ENCODE peak calls at places on chromosomes 5 and 9, in six cellular contexts. X is Peyer's patch, J is epithelial cell of prostate, U is body of pancreas, O is sigmoid colon, E is brain microvascular endothelial cell. P is an unnamed sample.

GRCh38 chr9:24459898-24460297 is 85.8 kb downstream of the IZUMO3 start:
- DNase-seq in U (no peak), O (no peak), E (no peak), X (no peak), J (no peak), P (no peak)

GRCh38 chr5:157864067-157864466 is 5.1 kb upstream of the CLINT1 start:
- DNase-seq in E (no peak), J (no peak), X (no peak), U (no peak), O (no peak), P (no peak)

GRCh38 chr9:95509851-95510529 is 6.8 kb downstream of the PTCH1 start:
- DNase-seq in X (no peak), O (no peak), E (no peak), J (no peak), U (no peak), P (no peak)

GRCh38 chr9:94813379-94813778 is 86.9 kb downstream of the AOPEP start:
- DNase-seq in O (no peak), E (no peak), X (no peak), J (no peak), U (no peak), P (no peak)

GRCh38 chr5:4563400-4563799 is 576.7 kb upstream of the ADAMTS16 start:
- DNase-seq in J (no peak), O (no peak), U (no peak), E (no peak), X (no peak), P (no peak)

GRCh38 chr5:42989198-42989597 is 50.9 kb downstream of the ANXA2R start:
- DNase-seq in O (no peak), E (no peak), U (no peak), J (no peak), X (no peak), P (no peak)

GRCh38 chr5:172104021-172104420 is 84.0 kb downstream of the STK10 start:
- DNase-seq in J (no peak), U (peak; percentile 43), X (no peak), E (no peak), O (no peak), P (no peak)

GRCh38 chr5:117235814-117236213 is 661.2 kb upstream of the SEMA6A start:
- DNase-seq in U (no peak), X (no peak), E (no peak), J (no peak), O (no peak), P (no peak)

GRCh38 chr5:113215401-113216060 is 219.3 kb downstream of the TSSK1B start:
- DNase-seq in U (no peak), O (no peak), X (no peak), E (peak; percentile 47), J (no peak), P (no peak)

GRCh38 chr5:140986117-140986521 is 19.8 kb downstream of the PCDHAC2 start:
- DNase-seq in O (no peak), U (no peak), E (no peak), X (no peak), J (no peak), P (no peak)

GRCh38 chr5:60086583-60086982 is 193.1 kb upstream of the PDE4D start:
- DNase-seq in O (no peak), U (no peak), E (no peak), J (no peak), X (no peak), P (no peak)

GRCh38 chr9:112575107-112575506 is 88.5 kb downstream of the KIAA1958 start:
- DNase-seq in O (no peak), E (no peak), J (no peak), U (no peak), X (no peak), P (no peak)

GRCh38 chr9:120393386-120394057 is 186.4 kb downstream of the CDK5RAP2 start:
- DNase-seq in E (no peak), O (peak; percentile 53), J (no peak), U (no peak), X (no peak), P (no peak)

GRCh38 chr9:124792976-124793594 is 16.2 kb downstream of the OLFML2A start:
- DNase-seq in U (peak; percentile 39), E (no peak), O (no peak), J (no peak), X (no peak), P (no peak)

GRCh38 chr5:55160493-55161209 is 680 bp downstream of the GPX8 start:
- DNase-seq in J (peak; percentile 36), O (peak; percentile 86), U (peak; percentile 52), E (peak; percentile 94), X (no peak), P (no peak)
- H3K27ac ChIP-seq in J (peak overlapping the region; percentile 63), O (peak overlapping the region; percentile 75), U (no peak overlapping the region), E (peak overlapping the region; percentile 99), X (peak overlapping the region; percentile 55), P (peak overlapping the region; percentile 50)

GRCh38 chr5:2836133-2836532 is 84.7 kb upstream of the IRX2 start:
- DNase-seq in J (no peak), E (no peak), O (no peak), X (no peak), U (no peak), P (no peak)

GRCh38 chr5:2832394-2832793 is 80.9 kb upstream of the IRX2 start:
- DNase-seq in J (no peak), E (no peak), X (no peak), O (no peak), U (no peak), P (no peak)

DNA sequence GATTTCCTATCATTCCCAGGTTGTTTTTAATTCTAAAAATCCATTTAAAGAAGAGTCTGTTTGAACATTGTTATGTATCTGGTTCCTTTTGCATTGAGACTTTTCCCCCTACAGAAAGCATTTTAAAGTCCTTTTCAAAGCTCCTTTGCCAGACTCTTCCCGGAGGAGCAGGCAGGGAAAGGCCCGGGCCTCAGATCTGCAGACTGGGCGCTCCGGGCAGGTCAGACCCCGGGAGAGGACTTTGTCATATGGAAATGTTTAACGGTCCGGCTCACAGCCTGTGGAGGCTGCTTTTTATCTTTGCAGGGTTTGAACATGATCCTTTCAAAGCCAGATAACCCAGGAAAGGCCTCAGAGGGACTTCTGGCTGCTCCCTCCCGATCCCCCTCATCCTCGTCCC is 82.0 kb upstream of the IRX2 start:
- DNase-seq in U (no peak), O (no peak), J (no peak), X (no peak), E (no peak), P (no peak)
- H3K27ac ChIP-seq in U (no peak overlapping the region), O (no peak overlapping the region), J (no peak overlapping the region), X (no peak overlapping the region), E (no peak overlapping the region), P (no peak overlapping the region)

GRCh38 chr9:136979769-136980587 is 2.7 kb downstream of the PTGDS start:
- DNase-seq in J (no peak), X (no peak), E (no peak), U (no peak), O (no peak), P (no peak)
- H3K27ac ChIP-seq in J (no peak overlapping the region), X (no peak overlapping the region), E (no peak overlapping the region), U (no peak overlapping the region), O (no peak overlapping the region), P (no peak overlapping the region)

GRCh38 chr5:51392689-51393199 is 9.5 kb downstream of the ISL1 start:
- DNase-seq in J (no peak), U (no peak), O (no peak), X (no peak), E (no peak), P (no peak)
- H3K27ac ChIP-seq in J (no peak overlapping the region), U (no peak overlapping the region), O (no peak overlapping the region), X (no peak overlapping the region), E (no peak overlapping the region), P (no peak overlapping the region)